ENCODE peak calls at places on chromosomes 11 and 22, in four cellular contexts. One of them, this sample, is unnamed.

GRCh38 chr11:37087650-37088572 is 489.9 kb upstream of the RAG2 start:
- DNase-seq in fibroblast of lung: no peak
- DNase-seq in PC-3: peak; percentile 16
- DNase-seq in K562: no peak
- DNase-seq in this sample: no peak

GRCh38 chr11:48066881-48067800 is 86.8 kb downstream of the PTPRJ start:
- DNase-seq in fibroblast of lung: no peak
- DNase-seq in K562: no peak
- DNase-seq in PC-3: no peak
- DNase-seq in this sample: peak; percentile 79

GRCh38 chr22:35620624-35621245 is 3.6 kb upstream of the MB start:
- DNase-seq in fibroblast of lung: no peak
- DNase-seq in K562: no peak
- DNase-seq in PC-3: no peak
- DNase-seq in this sample: no peak

GRCh38 chr22:33440756-33441155 is 382.6 kb upstream of the SYN3 start:
- DNase-seq in PC-3: no peak
- DNase-seq in K562: no peak
- DNase-seq in fibroblast of lung: peak; percentile 5
- DNase-seq in this sample: peak; percentile 37

GRCh38 chr11:47448566-47449427 is at the start of gene RAPSN:
- DNase-seq in fibroblast of lung: no peak
- DNase-seq in K562: no peak
- DNase-seq in PC-3: no peak
- DNase-seq in this sample: no peak

GRCh38 chr22:50281957-50282356 is 11.8 kb upstream of the MAPK11 start:
- DNase-seq in fibroblast of lung: no peak
- DNase-seq in PC-3: peak; percentile 56
- DNase-seq in K562: no peak
- DNase-seq in this sample: no peak

GRCh38 chr11:78402842-78403241 is 14.8 kb downstream of the GAB2 start:
- DNase-seq in PC-3: no peak
- DNase-seq in K562: no peak
- DNase-seq in fibroblast of lung: no peak
- DNase-seq in this sample: no peak

GRCh38 chr11:74325649-74326645 is 14.5 kb upstream of the P4HA3 start:
- DNase-seq in fibroblast of lung: peak; percentile 98
- DNase-seq in PC-3: no peak
- DNase-seq in K562: no peak
- DNase-seq in this sample: peak; percentile 91

GRCh38 chr11:14393889-14394288 is 34.9 kb upstream of the RRAS2 start:
- DNase-seq in K562: no peak
- DNase-seq in fibroblast of lung: no peak
- DNase-seq in PC-3: no peak
- DNase-seq in this sample: no peak

GRCh38 chr11:22304337-22304961 is 33.7 kb upstream of the SLC17A6 start:
- DNase-seq in fibroblast of lung: peak; percentile 41
- DNase-seq in PC-3: peak; percentile 37
- DNase-seq in K562: peak; percentile 20
- DNase-seq in this sample: peak; percentile 13

GRCh38 chr22:41445171-41446056 is 1.2 kb downstream of the TOB2 start:
- DNase-seq in K562: no peak
- DNase-seq in fibroblast of lung: no peak
- DNase-seq in PC-3: peak; percentile 43
- DNase-seq in this sample: no peak

GRCh38 chr11:17471501-17471900 is 5.1 kb downstream of the ABCC8 start:
- DNase-seq in fibroblast of lung: no peak
- DNase-seq in PC-3: peak; percentile 16
- DNase-seq in K562: no peak
- DNase-seq in this sample: no peak

GRCh38 chr22:33832558-33833151 is 87.6 kb downstream of the LARGE1 start:
- DNase-seq in PC-3: no peak
- DNase-seq in fibroblast of lung: no peak
- DNase-seq in K562: no peak
- DNase-seq in this sample: no peak

GRCh38 chr22:45208696-45208992 is 32.0 kb downstream of the KIAA0930 start:
- DNase-seq in PC-3: no peak
- DNase-seq in K562: no peak
- DNase-seq in fibroblast of lung: no peak
- DNase-seq in this sample: no peak

GRCh38 chr11:110856993-110857812 is 145.0 kb upstream of the ARHGAP20 start:
- DNase-seq in fibroblast of lung: peak; percentile 32
- DNase-seq in K562: no peak
- DNase-seq in PC-3: no peak
- DNase-seq in this sample: peak; percentile 47

GRCh38 chr11:73784080-73784634 is 3.5 kb upstream of the MRPL48 start:
- DNase-seq in PC-3: no peak
- DNase-seq in K562: no peak
- DNase-seq in fibroblast of lung: peak; percentile 73
- DNase-seq in this sample: no peak

GRCh38 chr11:75398906-75399305 is 412 bp upstream of the RPS3 start:
- DNase-seq in PC-3: no peak
- DNase-seq in fibroblast of lung: no peak
- DNase-seq in K562: no peak
- DNase-seq in this sample: no peak

GRCh38 chr11:14463623-14464022 is 36.0 kb downstream of the COPB1 start:
- DNase-seq in fibroblast of lung: no peak
- DNase-seq in PC-3: no peak
- DNase-seq in K562: no peak
- DNase-seq in this sample: no peak

GRCh38 chr22:44182591-44183588 is 2.2 kb downstream of the PARVG start:
- DNase-seq in PC-3: no peak
- DNase-seq in fibroblast of lung: no peak
- DNase-seq in K562: no peak
- DNase-seq in this sample: no peak

GRCh38 chr22:30605449-30606110 is 1.4 kb upstream of the TCN2 start:
- DNase-seq in fibroblast of lung: peak; percentile 57
- DNase-seq in K562: peak; percentile 64
- DNase-seq in PC-3: peak; percentile 58
- DNase-seq in this sample: peak; percentile 10

GRCh38 chr22:20918663-20919220 is 1.5 kb downstream of the CRKL start:
- DNase-seq in fibroblast of lung: no peak
- DNase-seq in PC-3: no peak
- DNase-seq in K562: peak; percentile 83
- DNase-seq in this sample: no peak

GRCh38 chr11:128299132-128299726 is 288.1 kb downstream of the ETS1 start:
- DNase-seq in K562: no peak
- DNase-seq in fibroblast of lung: peak; percentile 80
- DNase-seq in PC-3: no peak
- DNase-seq in this sample: no peak

GRCh38 chr11:26741036-26741435 is 19.2 kb upstream of the SLC5A12 start:
- DNase-seq in K562: no peak
- DNase-seq in fibroblast of lung: peak; percentile 55
- DNase-seq in PC-3: no peak
- DNase-seq in this sample: peak; percentile 69

GRCh38 chr11:3841426-3842304 is 906 bp upstream of the RHOG start:
- DNase-seq in fibroblast of lung: peak; percentile 88
- DNase-seq in K562: peak; percentile 80
- DNase-seq in PC-3: peak; percentile 83
- DNase-seq in this sample: peak; percentile 64

GRCh38 chr22:47678667-47679287 is 916.3 kb downstream of the TBC1D22A start:
- DNase-seq in PC-3: no peak
- DNase-seq in K562: no peak
- DNase-seq in fibroblast of lung: no peak
- DNase-seq in this sample: no peak

GRCh38 chr11:1632053-1632714 is 2.6 kb downstream of the KRTAP5-5 start:
- DNase-seq in K562: no peak
- DNase-seq in fibroblast of lung: no peak
- DNase-seq in PC-3: no peak
- DNase-seq in this sample: no peak

GRCh38 chr11:18633256-18634139 is 644 bp downstream of the SPTY2D1 start:
- DNase-seq in K562: no peak
- DNase-seq in fibroblast of lung: peak; percentile 24
- DNase-seq in PC-3: no peak
- DNase-seq in this sample: no peak

GRCh38 chr11:123166095-123166559 is 28.9 kb downstream of the CLMP start:
- DNase-seq in K562: peak; percentile 16
- DNase-seq in fibroblast of lung: peak; percentile 92
- DNase-seq in PC-3: peak; percentile 57
- DNase-seq in this sample: peak; percentile 91

GRCh38 chr11:2312232-2313042 is 10.6 kb downstream of the TSPAN32 start:
- DNase-seq in PC-3: peak; percentile 70
- DNase-seq in fibroblast of lung: peak; percentile 71
- DNase-seq in K562: no peak
- DNase-seq in this sample: peak; percentile 35

GRCh38 chr11:92782806-92783205 is 186.6 kb upstream of the MTNR1B start:
- DNase-seq in fibroblast of lung: no peak
- DNase-seq in PC-3: no peak
- DNase-seq in K562: no peak
- DNase-seq in this sample: peak; percentile 16

GRCh38 chr22:50305658-50306566 is 1.5 kb downstream of the PLXNB2 start:
- DNase-seq in PC-3: peak; percentile 92
- DNase-seq in K562: peak; percentile 40
- DNase-seq in fibroblast of lung: peak; percentile 92
- DNase-seq in this sample: peak; percentile 91

GRCh38 chr11:8839957-8840945 is 70.7 kb upstream of the AKIP1 start:
- DNase-seq in fibroblast of lung: peak; percentile 26
- DNase-seq in PC-3: peak; percentile 27
- DNase-seq in K562: no peak
- DNase-seq in this sample: peak; percentile 66

DNA sequence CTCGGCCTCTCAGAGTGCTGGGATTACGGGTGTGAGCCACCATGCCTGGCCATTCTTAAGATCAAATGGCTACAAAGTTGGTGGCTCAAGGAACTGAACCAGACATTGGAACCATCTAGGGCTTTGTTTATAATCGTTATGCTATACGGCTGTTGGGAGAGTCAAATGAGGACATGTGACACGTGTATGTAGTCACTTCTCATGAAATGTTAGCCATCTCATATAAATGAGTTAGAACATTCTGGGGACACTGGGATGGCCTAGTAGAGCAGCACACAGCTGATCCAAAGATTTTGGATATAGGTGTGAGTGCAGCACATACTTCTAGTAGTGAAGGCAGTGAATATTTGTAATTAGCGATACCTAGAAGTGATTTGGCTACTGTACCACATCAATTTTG is 6.6 kb upstream of the RBM4 start:
- DNase-seq in fibroblast of lung: no peak
- DNase-seq in PC-3: no peak
- DNase-seq in K562: no peak
- DNase-seq in this sample: no peak
- H4K20me1 ChIP-seq in fibroblast of lung: no peaks in the 10 kb centered on the region
- H4K20me1 ChIP-seq in PC-3: peaks cover 55% of the 10 kb centered on the region
- H4K20me1 ChIP-seq in K562: peaks cover 6% of the 10 kb centered on the region
- H4K20me1 ChIP-seq in this sample: peaks cover 87% of the 10 kb centered on the region

GRCh38 chr11:130043575-130043974 is 26.1 kb upstream of the APLP2 start:
- DNase-seq in PC-3: no peak
- DNase-seq in K562: no peak
- DNase-seq in fibroblast of lung: no peak
- DNase-seq in this sample: no peak
- H2AFZ ChIP-seq in PC-3: no peak overlapping the region
- H2AFZ ChIP-seq in K562: no peak overlapping the region
- H2AFZ ChIP-seq in fibroblast of lung: no peak overlapping the region
- H2AFZ ChIP-seq in this sample: no peak overlapping the region

DNA sequence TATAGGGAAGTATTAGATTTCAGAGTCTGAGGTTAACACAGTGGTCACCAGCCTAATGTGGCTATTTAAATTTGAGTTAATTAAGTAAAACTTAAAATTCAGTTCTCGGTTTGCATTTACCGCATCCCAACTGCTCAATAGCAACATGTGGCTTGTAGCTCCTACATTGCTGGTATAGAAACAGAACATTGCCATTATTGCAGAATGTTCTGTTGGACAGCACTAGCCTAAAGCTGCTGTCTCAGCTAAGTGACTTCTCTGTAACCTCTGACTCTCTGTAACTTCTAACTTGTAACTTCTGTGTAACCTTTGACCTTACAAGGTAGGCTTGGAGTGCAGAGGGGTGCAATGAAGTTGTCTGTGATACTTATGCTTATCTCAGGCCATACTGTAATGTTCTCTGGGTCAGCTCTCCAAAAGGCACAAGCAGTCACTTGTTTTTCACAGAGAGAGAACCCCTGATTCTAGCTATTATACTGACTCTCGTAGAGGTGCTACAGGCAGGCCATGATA is 78.7 kb downstream of the ZNRF3 start:
- DNase-seq in fibroblast of lung: no peak
- DNase-seq in K562: no peak
- DNase-seq in PC-3: no peak
- DNase-seq in this sample: no peak
- H4K20me1 ChIP-seq in fibroblast of lung: no peaks in the 10 kb centered on the region
- H4K20me1 ChIP-seq in K562: peaks cover 3% of the 10 kb centered on the region
- H4K20me1 ChIP-seq in PC-3: no peaks in the 10 kb centered on the region
- H4K20me1 ChIP-seq in this sample: peaks cover 18% of the 10 kb centered on the region

GRCh38 chr22:27115816-27116256 is 458.4 kb downstream of the MIAT start:
- DNase-seq in K562: no peak
- DNase-seq in fibroblast of lung: no peak
- DNase-seq in PC-3: peak; percentile 41
- DNase-seq in this sample: peak; percentile 96
- H2AFZ ChIP-seq in K562: no peak overlapping the region
- H2AFZ ChIP-seq in fibroblast of lung: no peak overlapping the region
- H2AFZ ChIP-seq in PC-3: no peak overlapping the region
- H2AFZ ChIP-seq in this sample: no peak overlapping the region

GRCh38 chr11:35143509-35144102 is 4.6 kb downstream of the CD44 start:
- DNase-seq in K562: no peak
- DNase-seq in PC-3: no peak
- DNase-seq in fibroblast of lung: no peak
- DNase-seq in this sample: no peak
- H4K20me1 ChIP-seq in K562: no peaks in the 10 kb centered on the region
- H4K20me1 ChIP-seq in PC-3: peaks cover 85% of the 10 kb centered on the region
- H4K20me1 ChIP-seq in fibroblast of lung: no peaks in the 10 kb centered on the region
- H4K20me1 ChIP-seq in this sample: peaks cover 86% of the 10 kb centered on the region

GRCh38 chr22:37050913-37051628 is 471 bp upstream of the KCTD17 start:
- DNase-seq in fibroblast of lung: no peak
- DNase-seq in K562: no peak
- DNase-seq in PC-3: no peak
- DNase-seq in this sample: no peak
- H2AFZ ChIP-seq in fibroblast of lung: peak overlapping the region; percentile 48
- H2AFZ ChIP-seq in K562: peak overlapping the region; percentile 63
- H2AFZ ChIP-seq in PC-3: peak overlapping the region; percentile 61
- H2AFZ ChIP-seq in this sample: peak overlapping the region; percentile 91

GRCh38 chr22:40418366-40419201 is 48.2 kb downstream of the SGSM3 start:
- DNase-seq in K562: no peak
- DNase-seq in fibroblast of lung: peak; percentile 56
- DNase-seq in PC-3: no peak
- DNase-seq in this sample: no peak
- H4K20me1 ChIP-seq in K562: no peaks in the 10 kb centered on the region
- H4K20me1 ChIP-seq in fibroblast of lung: no peaks in the 10 kb centered on the region
- H4K20me1 ChIP-seq in PC-3: no peaks in the 10 kb centered on the region
- H4K20me1 ChIP-seq in this sample: peaks cover 81% of the 10 kb centered on the region

This sample was measured in astrocyte.